ENCODE peak calls at places on chromosomes 2 and 18, in four cellular contexts. L, S, J and Y are unnamed samples.

GRCh38 chr18:58412844-58413666 is 215.8 kb downstream of the ALPK2 start:
- DNase-seq in S (no peak), L (no peak), J (no peak), Y (no peak)

GRCh38 chr2:173568054-173568453 is 213.4 kb downstream of the CDCA7 start:
- DNase-seq in L (peak), S (no peak), J (no peak), Y (no peak)

GRCh38 chr18:3889121-3889520 is 439.1 kb downstream of the TGIF1 start:
- DNase-seq in S (no peak), L (no peak), J (no peak), Y (no peak)

GRCh38 chr2:125652260-125652659 is 1003.7 kb upstream of the GYPC start:
- DNase-seq in S (no peak), J (no peak), L (no peak), Y (no peak)

GRCh38 chr2:143937563-143938346 is 582.2 kb downstream of the ZEB2 start:
- DNase-seq in S (no peak), L (no peak), J (no peak), Y (no peak)

GRCh38 chr2:158232476-158232875 is 130.8 kb downstream of the UPP2 start:
- DNase-seq in L (no peak), J (no peak), S (no peak), Y (peak)

GRCh38 chr2:23925702-23926288 is 1.1 kb downstream of the ATAD2B start:
- DNase-seq in S (peak), J (peak), L (peak), Y (peak)

GRCh38 chr2:194867328-194867727 is 789.7 kb upstream of the SLC39A10 start:
- DNase-seq in L (peak), S (no peak), J (no peak), Y (no peak)

GRCh38 chr2:48175254-48175653 is 269.0 kb upstream of the FBXO11 start:
- DNase-seq in S (peak), L (no peak), J (no peak), Y (no peak)

GRCh38 chr2:161171595-161171929 is 11.3 kb downstream of the TANK start:
- DNase-seq in S (no peak), L (no peak), J (no peak), Y (no peak)

GRCh38 chr18:79195716-79196683 is 126.8 kb downstream of the ATP9B start:
- DNase-seq in S (no peak), L (no peak), J (no peak), Y (no peak)